ENCODE peak calls at places on chromosomes 13 and 19, in four cellular contexts. O is SK-N-SH, A is HCT116, G is ovary. M is an unnamed sample. For H3K36me3 and H3K4me1, the result is how much of the 10 kb centered on the place peaks cover.

GRCh38 chr13:97574926-97575325 is 141.0 kb downstream of the RAP2A start:
- DNase-seq in O (no peak), A (peak), G (no peak), M (peak)

GRCh38 chr19:39208175-39208795 is 4.2 kb upstream of the SYCN start:
- DNase-seq in O (no peak), A (no peak), G (no peak), M (no peak)

GRCh38 chr19:37931941-37932655 is 25.1 kb downstream of the SIPA1L3 start:
- DNase-seq in O (no peak), A (peak), G (peak), M (peak)

GRCh38 chr19:33394006-33394722 is 20.7 kb downstream of the CEBPG start:
- DNase-seq in O (no peak), A (no peak), G (peak), M (peak)

GRCh38 chr13:46150134-46150693 is 31.8 kb downstream of the LCP1 start:
- DNase-seq in O (no peak), A (no peak), G (no peak), M (no peak)

GRCh38 chr19:37770985-37771384 is 8.4 kb downstream of the ZNF573 start:
- DNase-seq in O (no peak), A (no peak), G (no peak), M (no peak)

GRCh38 chr13:97136418-97136817 is 85.7 kb upstream of the MBNL2 start:
- DNase-seq in O (no peak), A (no peak), G (no peak), M (no peak)

GRCh38 chr19:7672522-7672921 is 3.7 kb downstream of the RETN start:
- DNase-seq in O (no peak), A (no peak), G (no peak), M (no peak)

GRCh38 chr13:95500136-95500718 is 52.3 kb upstream of the CLDN10 start:
- DNase-seq in O (no peak), A (no peak), G (no peak), M (no peak)

GRCh38 chr19:12331211-12331941 is 2.1 kb downstream of the ZNF563 start:
- DNase-seq in O (no peak), A (no peak), G (no peak), M (no peak)

GRCh38 chr19:50717026-50717723 is 2.4 kb downstream of the SHANK1 start:
- DNase-seq in O (no peak), A (no peak), G (no peak), M (no peak)

GRCh38 chr19:6059996-6060599 is 50.2 kb downstream of the RFX2 start:
- DNase-seq in O (no peak), A (no peak), G (no peak), M (no peak)

GRCh38 chr13:40494932-40495619 is 171.4 kb downstream of the FOXO1 start:
- DNase-seq in O (no peak), A (no peak), G (no peak), M (no peak)

GRCh38 chr13:110593430-110594130 is 21.8 kb upstream of the NAXD start:
- DNase-seq in O (peak), A (peak), G (no peak), M (peak)

GRCh38 chr13:42330991-42331390 is 59.0 kb downstream of the AKAP11 start:
- DNase-seq in O (no peak), A (no peak), G (no peak), M (peak)

GRCh38 chr13:20402881-20403280 is 122.8 kb downstream of the CRYL1 start:
- DNase-seq in O (no peak), A (no peak), G (no peak), M (no peak)

GRCh38 chr13:59521549-59521948 is 642.2 kb downstream of the DIAPH3 start:
- DNase-seq in O (no peak), A (no peak), G (no peak), M (no peak)

GRCh38 chr19:8180018-8180417 is 29.2 kb upstream of the CERS4 start:
- DNase-seq in O (no peak), A (no peak), G (no peak), M (no peak)

GRCh38 chr19:2457394-2458037 is 757 bp upstream of the LMNB2 start:
- DNase-seq in O (no peak), A (no peak), G (no peak), M (no peak)

GRCh38 chr13:36891752-36892151 is 28.3 kb downstream of the SMAD9 start:
- DNase-seq in O (no peak), A (no peak), G (no peak), M (peak)

GRCh38 chr13:51221674-51222509 is at the start of gene FAM124A:
- DNase-seq in O (peak), A (peak), G (peak), M (peak)

GRCh38 chr13:71677114-71677513 is 189.9 kb downstream of the DACH1 start:
- DNase-seq in O (no peak), A (no peak), G (no peak), M (no peak)

GRCh38 chr19:10952809-10953208 is 8.0 kb upstream of the SMARCA4 start:
- DNase-seq in O (no peak), A (peak), G (no peak), M (no peak)

GRCh38 chr19:35722897-35723296 is 5.1 kb downstream of the KMT2B start:
- DNase-seq in O (no peak), A (no peak), G (peak), M (no peak)

GRCh38 chr19:19278315-19278714 is 5.2 kb upstream of the TM6SF2 start:
- DNase-seq in O (peak), A (no peak), G (no peak), M (no peak)
- H3K36me3 ChIP-seq in O (half or more), A (under half), G (under half), M (under half)

DNA sequence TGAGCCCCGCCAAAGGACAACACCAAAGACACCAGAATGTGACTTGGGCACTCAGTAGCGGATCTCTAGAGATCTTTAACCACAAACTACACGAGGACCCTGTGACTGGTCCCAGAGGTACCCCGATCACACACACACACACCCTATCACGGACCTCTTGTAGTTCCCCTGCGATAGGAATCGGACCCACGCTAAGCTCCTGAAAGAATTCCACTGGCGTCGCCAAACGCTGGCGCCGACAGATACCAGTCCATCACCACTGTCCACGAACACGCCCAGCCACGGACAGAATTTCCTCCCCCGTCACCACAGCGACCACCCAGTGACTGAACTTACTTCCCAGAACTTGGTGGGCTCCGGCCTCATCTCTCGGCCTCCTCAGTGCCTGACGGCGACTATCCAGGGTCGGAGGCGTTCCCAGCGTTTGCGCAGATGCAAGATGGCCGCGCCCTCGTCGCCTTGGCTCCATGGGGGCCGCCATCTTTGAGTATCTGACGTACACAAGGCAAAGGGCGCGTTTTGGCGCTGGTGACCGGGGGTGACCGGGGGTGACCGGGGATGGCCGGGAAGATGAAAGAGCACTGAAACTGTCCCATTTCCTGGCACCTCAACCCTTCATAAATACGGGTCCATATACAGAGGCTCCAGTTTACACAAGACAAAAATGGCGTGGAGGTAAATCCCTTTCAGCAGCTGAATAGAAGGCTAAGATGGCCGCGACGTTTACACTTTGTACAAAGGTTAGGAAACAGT is at the start of gene ZNF615:
- DNase-seq in O (peak), A (peak), G (peak), M (peak)
- H3K4me1 ChIP-seq in O (under half), A (under half), G (under half), M (under half)

GRCh38 chr13:79353698-79354097 is 52.4 kb downstream of the RBM26 start:
- DNase-seq in O (no peak), A (no peak), G (no peak), M (no peak)

GRCh38 chr13:79354285-79354684 is 51.8 kb downstream of the RBM26 start:
- DNase-seq in O (no peak), A (no peak), G (no peak), M (no peak)

GRCh38 chr13:79361299-79361698 is 44.8 kb downstream of the RBM26 start:
- DNase-seq in O (no peak), A (no peak), G (no peak), M (peak)

GRCh38 chr13:79360064-79360463 is 46.0 kb downstream of the RBM26 start:
- DNase-seq in O (no peak), A (no peak), G (no peak), M (no peak)

DNA sequence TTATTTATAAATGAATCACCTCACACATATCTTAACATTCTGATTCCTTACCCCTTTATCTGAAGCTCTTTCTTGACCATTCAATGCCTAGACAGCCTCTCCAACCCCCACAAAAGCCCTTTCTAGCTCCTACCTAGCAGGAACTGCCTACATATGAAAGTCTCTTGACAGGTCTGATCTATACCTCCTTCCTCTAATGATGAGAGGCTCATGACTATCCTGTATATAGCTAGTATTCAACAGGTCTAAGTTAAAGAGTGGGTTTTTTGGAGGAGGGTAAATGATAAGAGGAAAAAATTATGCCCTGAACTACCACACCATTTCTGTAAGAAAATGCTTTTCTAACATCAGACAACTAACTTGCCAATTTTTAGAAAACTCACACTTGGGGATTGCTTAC is 47.0 kb downstream of the RBM26 start:
- DNase-seq in O (no peak), A (no peak), G (no peak), M (no peak)
- H3K36me3 ChIP-seq in O (half or more), A (under half), G (under half), M (half or more)

GRCh38 chr13:80528733-80529132 is 187.8 kb upstream of the SPRY2 start:
- DNase-seq in O (no peak), A (no peak), G (no peak), M (no peak)
- H3K4me1 ChIP-seq in O (under half), A (under half), G (under half), M (under half)

M was measured in GM23248.